ENCODE peak calls at places on chromosome 7, in four cellular contexts. R is occipital lobe, T is colonic mucosa, E is heart left ventricle. G is an unnamed sample.

GRCh38 chr7:18257711-18258110 is 230.1 kb upstream of the PRPS1L1 start:
- DNase-seq in R (no peak), T (no peak), E (no peak), G (no peak)

GRCh38 chr7:139231513-139232376 is 708 bp downstream of the UBN2 start:
- DNase-seq in R (peak), T (peak), E (peak), G (no peak)

GRCh38 chr7:124276005-124276606 is 243.2 kb upstream of the TMEM229A start:
- DNase-seq in R (no peak), T (peak), E (no peak), G (peak)

GRCh38 chr7:36775061-36775631 is 50.9 kb upstream of the AOAH start:
- DNase-seq in R (no peak), T (no peak), E (no peak), G (no peak)

GRCh38 chr7:155589001-155589980 is 42.9 kb upstream of the CNPY1 start:
- DNase-seq in R (no peak), T (no peak), E (no peak), G (no peak)

GRCh38 chr7:151304856-151305255 is 36.8 kb upstream of the NUB1 start:
- DNase-seq in R (no peak), T (no peak), E (no peak), G (no peak)

GRCh38 chr7:144390481-144390880 is 13.0 kb downstream of the NOBOX start:
- DNase-seq in R (no peak), T (no peak), E (no peak), G (no peak)

GRCh38 chr7:435518-436366 is 83.9 kb downstream of the PDGFA start:
- DNase-seq in R (no peak), T (peak), E (no peak), G (no peak)

GRCh38 chr7:47543659-47544058 is 38.3 kb downstream of the TNS3 start:
- DNase-seq in R (no peak), T (no peak), E (no peak), G (no peak)

GRCh38 chr7:104054362-104054761 is 64.9 kb upstream of the RELN start:
- DNase-seq in R (no peak), T (no peak), E (no peak), G (no peak)